ENCODE peak calls at places on chromosomes 12 and 14, in ten cellular contexts. One of them, this sample, is unnamed.

GRCh38 chr12:14716848-14717444 is 20.5 kb upstream of the GUCY2C start:
- DNase-seq in GM23338: peak; percentile 86
- DNase-seq in left lung: no peak
- DNase-seq in breast epithelium: no peak
- DNase-seq in endothelial cell: peak; percentile 55
- DNase-seq in fibroblast of lung: peak; percentile 36
- DNase-seq in foreskin keratinocyte: no peak
- DNase-seq in uterus: no peak
- DNase-seq in kidney epithelial cell: no peak
- DNase-seq in lung: peak; percentile 32
- DNase-seq in this sample: no peak

GRCh38 chr12:1422604-1423315 is 171.6 kb downstream of the FBXL14 start:
- DNase-seq in GM23338: no peak
- DNase-seq in left lung: no peak
- DNase-seq in breast epithelium: no peak
- DNase-seq in endothelial cell: no peak
- DNase-seq in fibroblast of lung: no peak
- DNase-seq in foreskin keratinocyte: no peak
- DNase-seq in uterus: no peak
- DNase-seq in kidney epithelial cell: no peak
- DNase-seq in lung: no peak
- DNase-seq in this sample: no peak

GRCh38 chr12:50951112-50951511 is 1.2 kb upstream of the HIGD1C start:
- DNase-seq in GM23338: no peak
- DNase-seq in left lung: no peak
- DNase-seq in breast epithelium: no peak
- DNase-seq in endothelial cell: no peak
- DNase-seq in fibroblast of lung: no peak
- DNase-seq in foreskin keratinocyte: no peak
- DNase-seq in uterus: no peak
- DNase-seq in kidney epithelial cell: no peak
- DNase-seq in lung: no peak
- DNase-seq in this sample: no peak

GRCh38 chr12:89353188-89353822 is 1.0 kb upstream of the DUSP6 start:
- DNase-seq in GM23338: peak; percentile 79
- DNase-seq in left lung: peak; percentile 80
- DNase-seq in breast epithelium: peak; percentile 74
- DNase-seq in endothelial cell: peak; percentile 84
- DNase-seq in fibroblast of lung: peak; percentile 78
- DNase-seq in foreskin keratinocyte: peak; percentile 36
- DNase-seq in uterus: no peak
- DNase-seq in kidney epithelial cell: peak; percentile 61
- DNase-seq in lung: peak; percentile 76
- DNase-seq in this sample: no peak

GRCh38 chr14:24143511-24143910 is 2.1 kb upstream of the EMC9 start:
- DNase-seq in GM23338: no peak
- DNase-seq in left lung: no peak
- DNase-seq in breast epithelium: no peak
- DNase-seq in endothelial cell: no peak
- DNase-seq in fibroblast of lung: peak; percentile 9
- DNase-seq in foreskin keratinocyte: no peak
- DNase-seq in uterus: no peak
- DNase-seq in kidney epithelial cell: no peak
- DNase-seq in lung: no peak
- DNase-seq in this sample: no peak

GRCh38 chr12:5806376-5807089 is 138.5 kb downstream of the ANO2 start:
- DNase-seq in GM23338: no peak
- DNase-seq in left lung: no peak
- DNase-seq in breast epithelium: no peak
- DNase-seq in endothelial cell: no peak
- DNase-seq in fibroblast of lung: peak; percentile 77
- DNase-seq in foreskin keratinocyte: no peak
- DNase-seq in uterus: no peak
- DNase-seq in kidney epithelial cell: peak; percentile 57
- DNase-seq in lung: no peak
- DNase-seq in this sample: no peak

GRCh38 chr12:113224955-113225354 is 3.7 kb downstream of the TPCN1 start:
- DNase-seq in GM23338: no peak
- DNase-seq in left lung: no peak
- DNase-seq in breast epithelium: no peak
- DNase-seq in endothelial cell: no peak
- DNase-seq in fibroblast of lung: no peak
- DNase-seq in foreskin keratinocyte: no peak
- DNase-seq in uterus: no peak
- DNase-seq in kidney epithelial cell: no peak
- DNase-seq in lung: no peak
- DNase-seq in this sample: no peak

GRCh38 chr14:69495341-69495921 is 10.9 kb downstream of the PLEKHD1 start:
- DNase-seq in GM23338: no peak
- DNase-seq in left lung: no peak
- DNase-seq in breast epithelium: no peak
- DNase-seq in endothelial cell: no peak
- DNase-seq in fibroblast of lung: no peak
- DNase-seq in foreskin keratinocyte: no peak
- DNase-seq in uterus: no peak
- DNase-seq in kidney epithelial cell: no peak
- DNase-seq in lung: no peak
- DNase-seq in this sample: no peak

GRCh38 chr12:103114296-103115055 is 157.0 kb downstream of the ASCL1 start:
- DNase-seq in GM23338: no peak
- DNase-seq in left lung: no peak
- DNase-seq in breast epithelium: no peak
- DNase-seq in endothelial cell: no peak
- DNase-seq in fibroblast of lung: no peak
- DNase-seq in foreskin keratinocyte: no peak
- DNase-seq in uterus: no peak
- DNase-seq in kidney epithelial cell: no peak
- DNase-seq in lung: no peak
- DNase-seq in this sample: no peak

GRCh38 chr14:100155881-100156645 is 3.4 kb downstream of the DEGS2 start:
- DNase-seq in GM23338: no peak
- DNase-seq in left lung: no peak
- DNase-seq in breast epithelium: peak; percentile 69
- DNase-seq in endothelial cell: no peak
- DNase-seq in fibroblast of lung: no peak
- DNase-seq in foreskin keratinocyte: no peak
- DNase-seq in uterus: no peak
- DNase-seq in kidney epithelial cell: no peak
- DNase-seq in lung: no peak
- DNase-seq in this sample: no peak

GRCh38 chr12:50241178-50241577 is 42.1 kb downstream of the LIMA1 start:
- DNase-seq in GM23338: no peak
- DNase-seq in left lung: no peak
- DNase-seq in breast epithelium: no peak
- DNase-seq in endothelial cell: no peak
- DNase-seq in fibroblast of lung: peak; percentile 49
- DNase-seq in foreskin keratinocyte: no peak
- DNase-seq in uterus: no peak
- DNase-seq in kidney epithelial cell: no peak
- DNase-seq in lung: no peak
- DNase-seq in this sample: no peak

GRCh38 chr12:95224202-95225170 is 6.9 kb downstream of the VEZT start:
- DNase-seq in GM23338: no peak
- DNase-seq in left lung: no peak
- DNase-seq in breast epithelium: no peak
- DNase-seq in endothelial cell: no peak
- DNase-seq in fibroblast of lung: peak; percentile 89
- DNase-seq in foreskin keratinocyte: peak; percentile 61
- DNase-seq in uterus: no peak
- DNase-seq in kidney epithelial cell: no peak
- DNase-seq in lung: no peak
- DNase-seq in this sample: no peak

DNA sequence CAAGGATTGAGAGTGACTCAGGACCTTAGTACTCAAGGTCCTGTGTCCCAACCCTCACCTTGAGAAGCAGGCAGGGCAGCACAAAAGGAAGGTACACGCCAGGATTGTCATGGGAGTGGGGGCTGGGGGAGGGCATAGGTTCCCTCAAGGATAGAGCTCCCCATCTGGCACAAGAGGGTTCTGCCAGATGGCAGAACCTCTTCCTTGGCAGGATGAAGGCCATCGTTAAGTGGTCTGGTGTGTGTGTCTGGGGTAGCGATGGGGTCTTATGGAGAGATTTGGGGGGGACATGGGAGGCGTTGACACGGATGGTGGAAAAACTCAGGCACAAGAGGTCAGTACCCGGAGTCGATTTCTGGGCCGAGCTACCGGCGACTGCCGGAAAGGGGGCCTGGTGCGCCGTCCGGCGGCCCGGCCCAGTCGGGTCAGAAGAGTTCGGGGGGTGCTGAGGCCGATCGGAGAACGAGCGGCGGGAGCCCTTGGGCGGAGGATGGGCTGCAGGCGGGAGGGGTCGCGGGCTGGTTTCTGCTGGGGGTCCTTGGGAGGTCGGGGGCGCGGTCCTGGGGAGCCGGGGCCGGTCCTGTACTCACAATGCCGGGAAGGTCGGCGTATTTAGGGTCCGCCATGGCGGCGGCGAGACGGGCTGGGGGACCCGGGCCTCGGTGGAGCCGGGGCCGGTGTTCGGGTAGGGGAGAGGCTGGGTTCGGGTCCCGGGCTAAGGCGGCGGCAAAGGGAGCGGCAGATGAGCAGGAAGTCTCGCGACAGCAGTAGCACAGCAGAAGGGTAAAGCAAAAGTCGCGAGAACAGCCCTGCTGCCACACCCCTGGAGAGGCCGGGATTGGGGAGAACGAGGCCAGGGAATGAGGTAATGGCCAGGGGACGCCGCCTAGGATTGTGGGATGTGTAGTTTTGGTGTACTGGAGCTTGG is at the start of gene DCTN2:
- DNase-seq in GM23338: peak; percentile 99
- DNase-seq in left lung: peak; percentile 97
- DNase-seq in breast epithelium: peak; percentile 94
- DNase-seq in endothelial cell: peak; percentile 89
- DNase-seq in fibroblast of lung: peak; percentile 94
- DNase-seq in foreskin keratinocyte: peak; percentile 83
- DNase-seq in uterus: peak; percentile 96
- DNase-seq in kidney epithelial cell: peak; percentile 85
- DNase-seq in lung: peak; percentile 97
- DNase-seq in this sample: peak; percentile 95
- TF ChIP-seq CTCF in GM23338: no peak
- TF ChIP-seq CTCF in left lung: no peak
- TF ChIP-seq CTCF in breast epithelium: no peak
- TF ChIP-seq CTCF in endothelial cell: no peak
- TF ChIP-seq CTCF in fibroblast of lung: peak; percentile 13
- TF ChIP-seq CTCF in foreskin keratinocyte: peak; percentile 31
- TF ChIP-seq CTCF in uterus: peak; percentile 10
- TF ChIP-seq CTCF in kidney epithelial cell: peak; percentile 30
- TF ChIP-seq CTCF in lung: no peak
- TF ChIP-seq CTCF in this sample: no peak

DNA sequence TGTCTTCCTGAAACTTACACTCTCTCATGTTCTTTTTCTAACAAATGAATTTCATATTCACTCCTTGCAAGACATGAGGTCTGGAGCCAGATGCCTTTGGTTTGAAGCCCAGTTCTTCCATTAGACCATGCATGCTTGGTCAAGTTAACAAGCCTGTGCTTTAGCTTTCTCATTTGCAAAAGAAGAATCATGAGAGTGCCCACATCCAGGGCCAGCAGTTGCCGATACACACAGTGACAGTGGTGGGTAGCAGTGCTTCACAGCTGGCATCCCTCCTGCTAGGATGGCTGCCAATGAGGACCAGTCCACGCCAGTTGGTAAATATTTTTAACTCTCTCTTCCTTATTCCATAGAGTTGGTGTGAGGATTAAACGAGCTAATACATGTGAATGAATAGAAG is 163.1 kb downstream of the PHLDA1 start:
- DNase-seq in GM23338: no peak
- DNase-seq in left lung: no peak
- DNase-seq in breast epithelium: no peak
- DNase-seq in endothelial cell: no peak
- DNase-seq in fibroblast of lung: peak; percentile 72
- DNase-seq in foreskin keratinocyte: no peak
- DNase-seq in uterus: no peak
- DNase-seq in kidney epithelial cell: no peak
- DNase-seq in lung: no peak
- DNase-seq in this sample: no peak
- TF ChIP-seq CTCF in GM23338: no peak
- TF ChIP-seq CTCF in left lung: no peak
- TF ChIP-seq CTCF in breast epithelium: no peak
- TF ChIP-seq CTCF in endothelial cell: no peak
- TF ChIP-seq CTCF in fibroblast of lung: no peak
- TF ChIP-seq CTCF in foreskin keratinocyte: no peak
- TF ChIP-seq CTCF in uterus: no peak
- TF ChIP-seq CTCF in kidney epithelial cell: no peak
- TF ChIP-seq CTCF in lung: no peak
- TF ChIP-seq CTCF in this sample: no peak

GRCh38 chr14:97657609-97658008 is 860.4 kb downstream of the VRK1 start:
- DNase-seq in GM23338: no peak
- DNase-seq in left lung: no peak
- DNase-seq in breast epithelium: no peak
- DNase-seq in endothelial cell: no peak
- DNase-seq in fibroblast of lung: no peak
- DNase-seq in foreskin keratinocyte: no peak
- DNase-seq in uterus: no peak
- DNase-seq in kidney epithelial cell: no peak
- DNase-seq in lung: no peak
- DNase-seq in this sample: no peak

DNA sequence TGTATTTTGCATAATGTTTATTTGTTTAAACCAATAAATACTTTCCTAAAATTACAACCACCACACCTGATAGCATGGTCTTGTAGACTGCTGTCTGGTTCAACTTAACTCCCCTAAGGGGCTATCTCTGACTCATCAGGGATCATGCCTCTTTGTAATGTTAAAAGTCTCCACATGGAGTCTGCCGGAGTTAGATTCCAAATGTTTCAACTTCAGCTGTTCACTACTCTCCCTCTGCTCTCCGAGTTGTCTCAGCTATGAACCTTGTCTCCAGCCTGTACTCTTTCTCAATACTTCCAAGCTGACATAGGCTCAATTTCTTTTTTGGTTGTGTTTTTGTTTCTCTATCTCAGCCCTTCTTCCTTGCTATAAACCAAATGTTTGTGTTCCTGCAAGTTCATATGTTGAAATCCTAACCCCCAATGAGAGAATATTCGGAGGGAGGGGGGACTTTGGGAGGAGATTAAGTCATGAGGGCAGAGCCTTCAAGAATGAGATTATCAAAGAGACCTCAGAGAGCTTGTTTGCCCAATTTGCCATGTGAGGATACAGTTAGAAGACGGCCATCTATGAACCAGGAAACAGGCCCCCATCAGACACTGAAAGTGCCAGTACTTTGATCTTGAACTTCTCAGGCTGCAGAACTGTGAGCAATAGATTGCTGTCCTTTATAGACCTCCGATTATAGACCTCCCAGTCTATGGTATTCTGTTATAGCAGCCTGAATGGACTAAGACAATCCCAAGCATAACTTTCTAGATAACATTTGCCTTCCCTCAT is 858.2 kb downstream of the VRK1 start:
- DNase-seq in GM23338: peak; percentile 67
- DNase-seq in left lung: no peak
- DNase-seq in breast epithelium: no peak
- DNase-seq in endothelial cell: no peak
- DNase-seq in fibroblast of lung: no peak
- DNase-seq in foreskin keratinocyte: no peak
- DNase-seq in uterus: no peak
- DNase-seq in kidney epithelial cell: no peak
- DNase-seq in lung: no peak
- DNase-seq in this sample: no peak
- TF ChIP-seq CTCF in GM23338: no peak
- TF ChIP-seq CTCF in left lung: no peak
- TF ChIP-seq CTCF in breast epithelium: no peak
- TF ChIP-seq CTCF in endothelial cell: no peak
- TF ChIP-seq CTCF in fibroblast of lung: no peak
- TF ChIP-seq CTCF in foreskin keratinocyte: peak; percentile 26
- TF ChIP-seq CTCF in uterus: no peak
- TF ChIP-seq CTCF in kidney epithelial cell: no peak
- TF ChIP-seq CTCF in lung: no peak
- TF ChIP-seq CTCF in this sample: no peak

GRCh38 chr14:38405851-38406630 is 150.1 kb upstream of the CLEC14A start:
- DNase-seq in GM23338: peak; percentile 69
- DNase-seq in left lung: no peak
- DNase-seq in breast epithelium: no peak
- DNase-seq in endothelial cell: no peak
- DNase-seq in fibroblast of lung: peak; percentile 61
- DNase-seq in foreskin keratinocyte: no peak
- DNase-seq in uterus: no peak
- DNase-seq in kidney epithelial cell: no peak
- DNase-seq in lung: no peak
- DNase-seq in this sample: no peak
- TF ChIP-seq CTCF in GM23338: no peak
- TF ChIP-seq CTCF in left lung: no peak
- TF ChIP-seq CTCF in breast epithelium: no peak
- TF ChIP-seq CTCF in endothelial cell: peak; percentile 12
- TF ChIP-seq CTCF in fibroblast of lung: peak; percentile 32
- TF ChIP-seq CTCF in foreskin keratinocyte: no peak
- TF ChIP-seq CTCF in uterus: no peak
- TF ChIP-seq CTCF in kidney epithelial cell: no peak
- TF ChIP-seq CTCF in lung: no peak
- TF ChIP-seq CTCF in this sample: no peak

This sample was measured in D721Med.